ENCODE peak calls at places on chromosomes 13 and 19, in nine cellular contexts. H is T-helper 1 cell; N is fibroblast of the conjunctiva; W is kidney glomerular epithelial cell; K is effector memory CD4-positive, alpha-beta T cell; I is endothelial cell of umbilical vein; T is EL; Q is NT2/D1; B is germinal center. F is an unnamed sample.

GRCh38 chr13:93422980-93423554 is 196.5 kb downstream of the GPC6 start:
- DNase-seq in Q (no peak), K (no peak), N (no peak), W (no peak), T (no peak), H (no peak), I (no peak), B (no peak), F (no peak)

GRCh38 chr13:110719036-110719710 is 5.7 kb downstream of the ING1 start:
- DNase-seq in Q (no peak), I (no peak), B (no peak), W (no peak), K (no peak), N (no peak), H (no peak), T (no peak), F (no peak)

GRCh38 chr13:29369060-29369743 is 226.3 kb downstream of the SLC7A1 start:
- DNase-seq in B (peak; percentile 12), W (no peak), H (no peak), N (peak; percentile 30), Q (peak; percentile 33), I (peak; percentile 39), T (peak; percentile 43), K (no peak), F (no peak)

GRCh38 chr13:21100994-21101757 is 39.8 kb upstream of the LATS2 start:
- DNase-seq in N (no peak), W (no peak), B (no peak), H (no peak), K (no peak), T (no peak), I (no peak), Q (no peak), F (no peak)

GRCh38 chr19:7113233-7113632 is 43.7 kb downstream of the ZNF557 start:
- DNase-seq in N (no peak), B (no peak), W (no peak), Q (no peak), H (no peak), I (no peak), K (no peak), T (no peak), F (no peak)

GRCh38 chr13:94776956-94777355 is 64.6 kb upstream of the SOX21 start:
- DNase-seq in T (no peak), I (no peak), Q (no peak), N (no peak), K (no peak), H (no peak), W (no peak), B (no peak), F (no peak)

GRCh38 chr13:41668130-41668757 is 210.9 kb downstream of the RGCC start:
- DNase-seq in N (peak; percentile 94), H (no peak), W (peak; percentile 86), K (no peak), T (peak; percentile 84), Q (peak; percentile 66), I (peak; percentile 94), B (peak; percentile 61), F (peak; percentile 85)

GRCh38 chr19:18895038-18895827 is 725 bp downstream of the CERS1 start:
- DNase-seq in N (peak; percentile 17), T (peak; percentile 63), I (peak; percentile 42), Q (peak; percentile 67), K (no peak), H (no peak), B (peak; percentile 35), W (no peak), F (no peak)

GRCh38 chr19:33344210-33344609 is 29.3 kb upstream of the CEBPG start:
- DNase-seq in B (no peak), H (no peak), N (no peak), Q (no peak), T (no peak), W (no peak), I (no peak), K (no peak), F (no peak)